ENCODE peak calls at places on chromosomes 5 and 9, in four cellular contexts. One of them, this sample, is unnamed.

GRCh38 chr5:73197637-73198257 is 24.8 kb downstream of the TMEM174 start:
- DNase-seq in lower lobe of right lung: no peak
- DNase-seq in omental fat pad: no peak
- DNase-seq in CD8-positive, alpha-beta T cell: no peak
- DNase-seq in this sample: no peak

GRCh38 chr9:127519301-127520166 is 68.2 kb downstream of the LRSAM1 start:
- DNase-seq in lower lobe of right lung: no peak
- DNase-seq in omental fat pad: peak
- DNase-seq in CD8-positive, alpha-beta T cell: no peak
- DNase-seq in this sample: peak

GRCh38 chr9:25700430-25700829 is 22.2 kb upstream of the TUSC1 start:
- DNase-seq in lower lobe of right lung: no peak
- DNase-seq in omental fat pad: no peak
- DNase-seq in CD8-positive, alpha-beta T cell: no peak
- DNase-seq in this sample: no peak

GRCh38 chr9:107948601-107949000 is 459.0 kb upstream of the KLF4 start:
- DNase-seq in lower lobe of right lung: no peak
- DNase-seq in omental fat pad: no peak
- DNase-seq in CD8-positive, alpha-beta T cell: no peak
- DNase-seq in this sample: no peak

GRCh38 chr5:138344887-138345622 is 7.0 kb downstream of the FAM53C start:
- DNase-seq in lower lobe of right lung: no peak
- DNase-seq in omental fat pad: no peak
- DNase-seq in CD8-positive, alpha-beta T cell: no peak
- DNase-seq in this sample: no peak

GRCh38 chr9:237141-237857 is 22.6 kb downstream of the DOCK8 start:
- DNase-seq in lower lobe of right lung: no peak
- DNase-seq in omental fat pad: no peak
- DNase-seq in CD8-positive, alpha-beta T cell: no peak
- DNase-seq in this sample: no peak

GRCh38 chr9:94504358-94504757 is 50.5 kb upstream of the PCAT7 start:
- DNase-seq in lower lobe of right lung: no peak
- DNase-seq in omental fat pad: no peak
- DNase-seq in CD8-positive, alpha-beta T cell: no peak
- DNase-seq in this sample: no peak

GRCh38 chr5:176860381-176860780 is 38.8 kb downstream of the HK3 start:
- DNase-seq in lower lobe of right lung: no peak
- DNase-seq in omental fat pad: no peak
- DNase-seq in CD8-positive, alpha-beta T cell: no peak
- DNase-seq in this sample: no peak

GRCh38 chr9:751137-752051 is 90.1 kb upstream of the DMRT1 start:
- DNase-seq in lower lobe of right lung: no peak
- DNase-seq in omental fat pad: no peak
- DNase-seq in CD8-positive, alpha-beta T cell: no peak
- DNase-seq in this sample: no peak

GRCh38 chr5:73454379-73455036 is 5.9 kb upstream of the FOXD1 start:
- DNase-seq in lower lobe of right lung: no peak
- DNase-seq in omental fat pad: no peak
- DNase-seq in CD8-positive, alpha-beta T cell: no peak
- DNase-seq in this sample: no peak

GRCh38 chr5:139422307-139422893 is 16.9 kb downstream of the DNAJC18 start:
- DNase-seq in lower lobe of right lung: no peak
- DNase-seq in omental fat pad: no peak
- DNase-seq in CD8-positive, alpha-beta T cell: peak
- DNase-seq in this sample: no peak

GRCh38 chr5:761854-762685 is 22.5 kb downstream of the ZDHHC11B start:
- DNase-seq in lower lobe of right lung: peak
- DNase-seq in omental fat pad: no peak
- DNase-seq in CD8-positive, alpha-beta T cell: no peak
- DNase-seq in this sample: no peak

GRCh38 chr9:24464321-24464951 is 81.3 kb downstream of the IZUMO3 start:
- DNase-seq in lower lobe of right lung: no peak
- DNase-seq in omental fat pad: no peak
- DNase-seq in CD8-positive, alpha-beta T cell: no peak
- DNase-seq in this sample: no peak

GRCh38 chr5:144405986-144406385 is 235.3 kb downstream of the KCTD16 start:
- DNase-seq in lower lobe of right lung: no peak
- DNase-seq in omental fat pad: no peak
- DNase-seq in CD8-positive, alpha-beta T cell: no peak
- DNase-seq in this sample: no peak

GRCh38 chr5:134224905-134225779 is 731 bp downstream of the PPP2CA start:
- DNase-seq in lower lobe of right lung: peak
- DNase-seq in omental fat pad: no peak
- DNase-seq in CD8-positive, alpha-beta T cell: peak
- DNase-seq in this sample: peak

GRCh38 chr5:52725065-52725746 is 62.5 kb upstream of the ITGA1 start:
- DNase-seq in lower lobe of right lung: no peak
- DNase-seq in omental fat pad: no peak
- DNase-seq in CD8-positive, alpha-beta T cell: peak
- DNase-seq in this sample: no peak

GRCh38 chr5:132635873-132636272 is 22.1 kb upstream of the IL13 start:
- DNase-seq in lower lobe of right lung: no peak
- DNase-seq in omental fat pad: no peak
- DNase-seq in CD8-positive, alpha-beta T cell: no peak
- DNase-seq in this sample: no peak

GRCh38 chr5:14675865-14676300 is 11.4 kb downstream of the OTULIN start:
- DNase-seq in lower lobe of right lung: no peak
- DNase-seq in omental fat pad: no peak
- DNase-seq in CD8-positive, alpha-beta T cell: no peak
- DNase-seq in this sample: no peak

GRCh38 chr9:91750343-91750742 is 199.7 kb downstream of the ROR2 start:
- DNase-seq in lower lobe of right lung: no peak
- DNase-seq in omental fat pad: no peak
- DNase-seq in CD8-positive, alpha-beta T cell: no peak
- DNase-seq in this sample: no peak

GRCh38 chr5:57311921-57312320 is 138.1 kb downstream of the GPBP1 start:
- DNase-seq in lower lobe of right lung: no peak
- DNase-seq in omental fat pad: no peak
- DNase-seq in CD8-positive, alpha-beta T cell: no peak
- DNase-seq in this sample: no peak

GRCh38 chr5:152456815-152457443 is 51.9 kb upstream of the NMUR2 start:
- DNase-seq in lower lobe of right lung: no peak
- DNase-seq in omental fat pad: no peak
- DNase-seq in CD8-positive, alpha-beta T cell: no peak
- DNase-seq in this sample: no peak

GRCh38 chr9:110155744-110156143 is 52.2 kb downstream of the C9orf152 start:
- DNase-seq in lower lobe of right lung: no peak
- DNase-seq in omental fat pad: no peak
- DNase-seq in CD8-positive, alpha-beta T cell: no peak
- DNase-seq in this sample: no peak

GRCh38 chr9:72583370-72583769 is 62.0 kb downstream of the TMC1 start:
- DNase-seq in lower lobe of right lung: no peak
- DNase-seq in omental fat pad: no peak
- DNase-seq in CD8-positive, alpha-beta T cell: no peak
- DNase-seq in this sample: no peak

GRCh38 chr5:144831650-144832049 is 661.0 kb downstream of the KCTD16 start:
- DNase-seq in lower lobe of right lung: no peak
- DNase-seq in omental fat pad: no peak
- DNase-seq in CD8-positive, alpha-beta T cell: no peak
- DNase-seq in this sample: no peak

GRCh38 chr5:123528059-123528458 is 16.1 kb downstream of the CSNK1G3 start:
- DNase-seq in lower lobe of right lung: no peak
- DNase-seq in omental fat pad: no peak
- DNase-seq in CD8-positive, alpha-beta T cell: no peak
- DNase-seq in this sample: no peak

GRCh38 chr9:103485138-103485537 is 490.0 kb downstream of the CYLC2 start:
- DNase-seq in lower lobe of right lung: no peak
- DNase-seq in omental fat pad: no peak
- DNase-seq in CD8-positive, alpha-beta T cell: no peak
- DNase-seq in this sample: no peak
- TF ChIP-seq CTCF in lower lobe of right lung: no peak
- TF ChIP-seq CTCF in omental fat pad: no peak
- TF ChIP-seq CTCF in CD8-positive, alpha-beta T cell: no peak
- TF ChIP-seq CTCF in this sample: no peak

GRCh38 chr9:136324501-136325300 is 2.6 kb upstream of the GPSM1 start:
- DNase-seq in lower lobe of right lung: peak
- DNase-seq in omental fat pad: no peak
- DNase-seq in CD8-positive, alpha-beta T cell: no peak
- DNase-seq in this sample: no peak
- TF ChIP-seq CTCF in lower lobe of right lung: no peak
- TF ChIP-seq CTCF in omental fat pad: no peak
- TF ChIP-seq CTCF in CD8-positive, alpha-beta T cell: no peak
- TF ChIP-seq CTCF in this sample: no peak

DNA sequence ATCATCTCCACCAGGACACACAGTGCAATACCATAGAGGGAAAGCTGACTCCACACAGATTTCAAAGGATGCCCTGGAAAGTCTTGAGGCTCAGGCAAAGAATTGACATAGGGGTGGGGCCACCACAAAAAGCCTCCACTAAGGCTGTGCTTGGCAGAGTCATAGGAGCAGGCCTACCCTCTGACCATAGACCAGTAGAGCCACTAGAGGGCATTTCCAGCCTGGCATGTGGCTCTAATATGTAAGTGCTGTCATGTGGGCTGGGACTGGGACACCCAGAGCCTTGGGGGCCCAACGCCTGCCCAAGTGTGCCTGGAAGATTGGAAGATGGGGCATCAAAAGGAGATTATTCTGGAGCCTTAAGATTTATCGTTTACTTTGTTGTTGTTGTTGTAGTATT is 726.0 kb downstream of the DNAH5 start:
- DNase-seq in lower lobe of right lung: no peak
- DNase-seq in omental fat pad: no peak
- DNase-seq in CD8-positive, alpha-beta T cell: no peak
- DNase-seq in this sample: no peak
- TF ChIP-seq CTCF in lower lobe of right lung: no peak
- TF ChIP-seq CTCF in omental fat pad: no peak
- TF ChIP-seq CTCF in CD8-positive, alpha-beta T cell: no peak
- TF ChIP-seq CTCF in this sample: no peak

GRCh38 chr5:93595420-93596136 is 12.6 kb downstream of the NR2F1 start:
- DNase-seq in lower lobe of right lung: no peak
- DNase-seq in omental fat pad: no peak
- DNase-seq in CD8-positive, alpha-beta T cell: no peak
- DNase-seq in this sample: no peak

GRCh38 chr5:93594591-93595419 is 11.8 kb downstream of the NR2F1 start:
- DNase-seq in lower lobe of right lung: no peak
- DNase-seq in omental fat pad: no peak
- DNase-seq in CD8-positive, alpha-beta T cell: no peak
- DNase-seq in this sample: no peak

GRCh38 chr5:93598141-93598996 is 15.3 kb downstream of the NR2F1 start:
- DNase-seq in lower lobe of right lung: no peak
- DNase-seq in omental fat pad: no peak
- DNase-seq in CD8-positive, alpha-beta T cell: no peak
- DNase-seq in this sample: no peak

GRCh38 chr5:93596676-93597441 is 13.8 kb downstream of the NR2F1 start:
- DNase-seq in lower lobe of right lung: peak
- DNase-seq in omental fat pad: no peak
- DNase-seq in CD8-positive, alpha-beta T cell: no peak
- DNase-seq in this sample: no peak

DNA sequence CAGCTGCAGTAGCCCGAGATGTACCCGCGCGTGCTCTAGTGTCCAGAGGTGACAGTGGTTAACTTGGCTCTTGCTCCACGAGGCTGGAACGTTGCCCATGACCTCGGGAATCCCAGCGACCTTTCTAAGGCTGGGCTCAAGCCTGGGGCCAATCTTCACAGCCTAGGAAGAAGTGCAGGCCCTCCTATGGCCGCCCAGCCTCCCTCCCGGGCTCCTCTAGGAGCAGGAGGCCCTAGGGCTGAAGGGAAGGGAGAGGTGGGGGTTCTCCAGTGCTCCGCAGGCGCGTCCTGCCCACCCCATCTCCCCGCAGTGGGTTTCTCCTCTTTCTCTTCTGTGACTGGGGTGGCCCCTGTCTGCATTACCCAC is 13.3 kb downstream of the NR2F1 start:
- DNase-seq in lower lobe of right lung: no peak
- DNase-seq in omental fat pad: no peak
- DNase-seq in CD8-positive, alpha-beta T cell: no peak
- DNase-seq in this sample: no peak
- TF ChIP-seq CTCF in lower lobe of right lung: no peak
- TF ChIP-seq CTCF in omental fat pad: no peak
- TF ChIP-seq CTCF in CD8-positive, alpha-beta T cell: no peak
- TF ChIP-seq CTCF in this sample: no peak

GRCh38 chr9:26850995-26851394 is 41.6 kb downstream of the CAAP1 start:
- DNase-seq in lower lobe of right lung: no peak
- DNase-seq in omental fat pad: no peak
- DNase-seq in CD8-positive, alpha-beta T cell: no peak
- DNase-seq in this sample: no peak

DNA sequence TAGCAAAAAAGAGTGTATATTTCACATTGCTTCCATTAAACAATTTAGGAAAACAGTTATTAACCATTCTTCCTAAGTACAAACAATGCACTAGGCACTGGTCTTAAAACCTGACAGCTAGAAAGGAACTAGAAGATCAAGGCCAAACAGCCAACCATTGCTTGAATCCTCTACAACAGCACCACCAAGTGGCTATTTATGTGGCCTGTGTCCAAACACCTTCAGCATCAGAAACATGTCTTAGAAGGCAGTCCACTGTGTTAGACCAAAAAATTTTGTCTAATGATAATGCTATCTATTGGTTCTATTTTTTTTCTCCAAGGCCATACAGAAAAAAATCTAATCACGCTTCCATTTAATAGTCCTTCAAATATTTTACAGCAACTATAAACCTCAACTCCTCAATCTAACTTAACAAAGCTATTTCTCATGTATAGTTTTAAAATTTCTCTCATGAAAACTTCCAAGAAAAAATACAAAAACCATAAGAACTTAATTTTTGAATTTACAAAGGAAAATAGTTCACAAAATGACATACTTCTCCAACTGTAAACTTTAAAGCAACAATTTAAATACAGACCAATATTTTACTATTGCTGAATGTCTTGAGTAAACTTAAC is 36.1 kb downstream of the CAAP1 start:
- DNase-seq in lower lobe of right lung: no peak
- DNase-seq in omental fat pad: no peak
- DNase-seq in CD8-positive, alpha-beta T cell: no peak
- DNase-seq in this sample: no peak
- TF ChIP-seq CTCF in lower lobe of right lung: peak
- TF ChIP-seq CTCF in omental fat pad: no peak
- TF ChIP-seq CTCF in CD8-positive, alpha-beta T cell: peak
- TF ChIP-seq CTCF in this sample: no peak

DNA sequence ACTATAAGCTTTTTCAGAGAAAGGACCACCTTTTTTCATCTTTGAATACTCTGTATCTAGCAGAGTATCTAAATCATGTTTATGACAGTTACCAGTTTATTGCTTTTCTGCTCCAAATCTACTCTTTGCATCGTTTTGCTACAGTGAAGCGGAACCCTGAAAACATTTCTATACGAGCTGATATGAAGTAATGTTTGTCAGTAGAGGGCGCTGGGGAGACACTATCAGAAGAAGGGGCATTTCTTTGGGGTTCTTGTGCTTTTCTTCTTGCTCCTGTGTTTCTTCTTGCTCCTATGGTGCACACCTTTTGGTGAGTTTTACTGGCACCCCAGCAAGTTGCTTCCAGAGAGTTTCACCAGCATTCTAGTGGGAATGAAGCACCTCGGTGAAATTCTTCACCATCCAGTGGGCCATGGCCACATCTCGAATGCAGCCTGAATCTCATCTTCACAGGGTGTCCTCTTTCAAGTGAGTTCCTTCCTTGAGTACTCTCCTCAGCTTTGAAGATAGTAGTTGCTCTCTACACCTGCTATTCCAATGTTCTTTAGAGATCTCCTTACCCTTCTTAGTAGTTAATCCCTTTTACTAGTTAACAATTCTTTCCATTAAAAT is 98.4 kb downstream of the FGF1 start:
- DNase-seq in lower lobe of right lung: no peak
- DNase-seq in omental fat pad: no peak
- DNase-seq in CD8-positive, alpha-beta T cell: no peak
- DNase-seq in this sample: no peak
- TF ChIP-seq CTCF in lower lobe of right lung: peak
- TF ChIP-seq CTCF in omental fat pad: no peak
- TF ChIP-seq CTCF in CD8-positive, alpha-beta T cell: peak
- TF ChIP-seq CTCF in this sample: peak